ENCODE peak calls at places on chromosomes 2 and 18, in ten cellular contexts. One of them, this sample, is unnamed.

GRCh38 chr2:127154985-127155650 is 48.2 kb upstream of the BIN1 start:
- DNase-seq in fibroblast of mammary gland: peak; percentile 92
- DNase-seq in B cell: no peak
- DNase-seq in foreskin fibroblast: peak; percentile 73
- DNase-seq in tibial artery: peak; percentile 60
- DNase-seq in fibroblast of pulmonary artery: peak; percentile 60
- DNase-seq in Calu3: no peak
- DNase-seq in fibroblast of lung: peak; percentile 87
- DNase-seq in cardiac muscle cell: no peak
- DNase-seq in esophagus muscularis mucosa: no peak
- DNase-seq in this sample: peak; percentile 82

GRCh38 chr2:164069542-164069941 is 333.7 kb upstream of the FIGN start:
- DNase-seq in fibroblast of lung: no peak
- DNase-seq in cardiac muscle cell: no peak
- DNase-seq in fibroblast of pulmonary artery: no peak
- DNase-seq in fibroblast of mammary gland: no peak
- DNase-seq in B cell: no peak
- DNase-seq in tibial artery: no peak
- DNase-seq in foreskin fibroblast: no peak
- DNase-seq in esophagus muscularis mucosa: no peak
- DNase-seq in Calu3: no peak
- DNase-seq in this sample: peak; percentile 7

GRCh38 chr2:98807221-98807620 is 76.3 kb upstream of the MGAT4A start:
- DNase-seq in cardiac muscle cell: no peak
- DNase-seq in Calu3: no peak
- DNase-seq in tibial artery: no peak
- DNase-seq in fibroblast of mammary gland: no peak
- DNase-seq in esophagus muscularis mucosa: no peak
- DNase-seq in foreskin fibroblast: no peak
- DNase-seq in fibroblast of pulmonary artery: no peak
- DNase-seq in B cell: no peak
- DNase-seq in fibroblast of lung: no peak
- DNase-seq in this sample: no peak

GRCh38 chr2:96507957-96508520 is 2.9 kb upstream of the NEURL3 start:
- DNase-seq in foreskin fibroblast: peak; percentile 19
- DNase-seq in cardiac muscle cell: peak; percentile 84
- DNase-seq in fibroblast of lung: peak; percentile 28
- DNase-seq in tibial artery: peak; percentile 56
- DNase-seq in fibroblast of pulmonary artery: peak; percentile 47
- DNase-seq in esophagus muscularis mucosa: no peak
- DNase-seq in Calu3: peak; percentile 89
- DNase-seq in fibroblast of mammary gland: peak; percentile 33
- DNase-seq in B cell: peak; percentile 93
- DNase-seq in this sample: peak; percentile 36

GRCh38 chr2:23460228-23460627 is 75.2 kb downstream of the KLHL29 start:
- DNase-seq in tibial artery: no peak
- DNase-seq in fibroblast of pulmonary artery: peak; percentile 33
- DNase-seq in foreskin fibroblast: no peak
- DNase-seq in fibroblast of mammary gland: peak; percentile 58
- DNase-seq in Calu3: no peak
- DNase-seq in esophagus muscularis mucosa: no peak
- DNase-seq in B cell: no peak
- DNase-seq in fibroblast of lung: peak; percentile 48
- DNase-seq in cardiac muscle cell: no peak
- DNase-seq in this sample: peak; percentile 38

GRCh38 chr18:12891561-12891960 is 7.5 kb upstream of the PTPN2 start:
- DNase-seq in fibroblast of pulmonary artery: no peak
- DNase-seq in foreskin fibroblast: no peak
- DNase-seq in esophagus muscularis mucosa: no peak
- DNase-seq in tibial artery: no peak
- DNase-seq in cardiac muscle cell: no peak
- DNase-seq in Calu3: no peak
- DNase-seq in fibroblast of lung: no peak
- DNase-seq in B cell: no peak
- DNase-seq in fibroblast of mammary gland: no peak
- DNase-seq in this sample: no peak

GRCh38 chr2:91442246-91442905 is 2750.9 kb downstream of the RPIA start:
- DNase-seq in esophagus muscularis mucosa: peak; percentile 92
- DNase-seq in fibroblast of lung: no peak
- DNase-seq in B cell: peak; percentile 36
- DNase-seq in fibroblast of pulmonary artery: no peak
- DNase-seq in Calu3: no peak
- DNase-seq in fibroblast of mammary gland: no peak
- DNase-seq in foreskin fibroblast: no peak
- DNase-seq in tibial artery: peak; percentile 18
- DNase-seq in cardiac muscle cell: no peak
- DNase-seq in this sample: no peak

GRCh38 chr18:11293794-11294193 is 144.4 kb upstream of the PIEZO2 start:
- DNase-seq in Calu3: no peak
- DNase-seq in tibial artery: no peak
- DNase-seq in B cell: no peak
- DNase-seq in fibroblast of mammary gland: no peak
- DNase-seq in foreskin fibroblast: no peak
- DNase-seq in fibroblast of pulmonary artery: no peak
- DNase-seq in fibroblast of lung: no peak
- DNase-seq in cardiac muscle cell: no peak
- DNase-seq in esophagus muscularis mucosa: no peak
- DNase-seq in this sample: no peak

GRCh38 chr2:164186596-164186995 is 434.7 kb downstream of the GRB14 start:
- DNase-seq in fibroblast of lung: no peak
- DNase-seq in tibial artery: no peak
- DNase-seq in esophagus muscularis mucosa: no peak
- DNase-seq in B cell: no peak
- DNase-seq in fibroblast of mammary gland: no peak
- DNase-seq in cardiac muscle cell: no peak
- DNase-seq in foreskin fibroblast: no peak
- DNase-seq in Calu3: no peak
- DNase-seq in fibroblast of pulmonary artery: no peak
- DNase-seq in this sample: no peak

GRCh38 chr2:105644174-105644980 is 100.3 kb upstream of the NCK2 start:
- DNase-seq in esophagus muscularis mucosa: peak; percentile 74
- DNase-seq in Calu3: no peak
- DNase-seq in fibroblast of pulmonary artery: no peak
- DNase-seq in B cell: no peak
- DNase-seq in fibroblast of mammary gland: peak; percentile 39
- DNase-seq in tibial artery: no peak
- DNase-seq in cardiac muscle cell: no peak
- DNase-seq in fibroblast of lung: peak; percentile 13
- DNase-seq in foreskin fibroblast: peak; percentile 20
- DNase-seq in this sample: peak; percentile 63

GRCh38 chr2:12597555-12597954 is 119.2 kb upstream of the TRIB2 start:
- DNase-seq in esophagus muscularis mucosa: peak; percentile 31
- DNase-seq in fibroblast of mammary gland: no peak
- DNase-seq in fibroblast of pulmonary artery: no peak
- DNase-seq in cardiac muscle cell: no peak
- DNase-seq in foreskin fibroblast: no peak
- DNase-seq in B cell: no peak
- DNase-seq in tibial artery: no peak
- DNase-seq in fibroblast of lung: no peak
- DNase-seq in Calu3: no peak
- DNase-seq in this sample: no peak

GRCh38 chr18:51196811-51197660 is 445 bp downstream of the MEX3C start:
- DNase-seq in tibial artery: peak; percentile 47
- DNase-seq in B cell: peak; percentile 59
- DNase-seq in cardiac muscle cell: peak; percentile 55
- DNase-seq in fibroblast of mammary gland: peak; percentile 51
- DNase-seq in esophagus muscularis mucosa: no peak
- DNase-seq in foreskin fibroblast: peak; percentile 41
- DNase-seq in Calu3: peak; percentile 47
- DNase-seq in fibroblast of lung: peak; percentile 57
- DNase-seq in fibroblast of pulmonary artery: peak; percentile 54
- DNase-seq in this sample: peak; percentile 40

GRCh38 chr2:219299372-219299760 is 9.8 kb downstream of the PTPRN start:
- DNase-seq in fibroblast of lung: no peak
- DNase-seq in foreskin fibroblast: no peak
- DNase-seq in esophagus muscularis mucosa: no peak
- DNase-seq in fibroblast of mammary gland: no peak
- DNase-seq in B cell: no peak
- DNase-seq in cardiac muscle cell: no peak
- DNase-seq in tibial artery: no peak
- DNase-seq in fibroblast of pulmonary artery: no peak
- DNase-seq in Calu3: no peak
- DNase-seq in this sample: no peak

GRCh38 chr2:231383701-231384435 is 11.6 kb upstream of the B3GNT7 start:
- DNase-seq in B cell: no peak
- DNase-seq in fibroblast of mammary gland: no peak
- DNase-seq in fibroblast of lung: no peak
- DNase-seq in tibial artery: no peak
- DNase-seq in fibroblast of pulmonary artery: no peak
- DNase-seq in foreskin fibroblast: no peak
- DNase-seq in cardiac muscle cell: no peak
- DNase-seq in Calu3: no peak
- DNase-seq in esophagus muscularis mucosa: no peak
- DNase-seq in this sample: no peak

DNA sequence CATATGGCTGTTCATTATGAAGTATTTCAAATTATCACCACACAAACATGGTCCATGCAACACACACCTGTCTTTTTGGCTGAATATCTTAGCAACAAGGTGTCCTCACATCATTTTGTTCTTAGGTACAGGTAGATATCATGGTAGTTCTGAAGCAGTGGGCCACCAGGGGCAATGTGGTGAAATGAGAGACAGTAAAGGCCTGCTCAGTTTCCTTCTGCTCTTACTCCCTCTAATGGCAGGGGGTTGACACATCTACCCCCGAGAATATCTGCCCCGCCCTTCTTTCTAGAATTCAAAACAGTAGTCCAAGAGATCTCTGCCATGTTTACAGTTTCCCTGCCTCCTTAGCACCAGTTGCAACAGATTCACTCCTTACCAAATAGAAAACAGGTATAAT is 147.0 kb upstream of the KLHL14 start:
- DNase-seq in Calu3: peak; percentile 63
- DNase-seq in cardiac muscle cell: peak; percentile 84
- DNase-seq in foreskin fibroblast: no peak
- DNase-seq in fibroblast of pulmonary artery: peak; percentile 3
- DNase-seq in fibroblast of lung: no peak
- DNase-seq in tibial artery: no peak
- DNase-seq in B cell: peak; percentile 83
- DNase-seq in fibroblast of mammary gland: peak; percentile 56
- DNase-seq in esophagus muscularis mucosa: peak; percentile 45
- DNase-seq in this sample: no peak
- TF ChIP-seq CTCF in Calu3: peak; percentile 52
- TF ChIP-seq CTCF in cardiac muscle cell: peak; percentile 22
- TF ChIP-seq CTCF in foreskin fibroblast: no peak
- TF ChIP-seq CTCF in fibroblast of pulmonary artery: peak; percentile 24
- TF ChIP-seq CTCF in fibroblast of lung: peak; percentile 20
- TF ChIP-seq CTCF in tibial artery: no peak
- TF ChIP-seq CTCF in B cell: peak; percentile 97
- TF ChIP-seq CTCF in fibroblast of mammary gland: peak; percentile 62
- TF ChIP-seq CTCF in esophagus muscularis mucosa: no peak
- TF ChIP-seq CTCF in this sample: no peak

GRCh38 chr2:45610281-45611019 is 617 bp downstream of the SRBD1 start:
- DNase-seq in fibroblast of pulmonary artery: peak; percentile 75
- DNase-seq in fibroblast of lung: peak; percentile 74
- DNase-seq in Calu3: peak; percentile 56
- DNase-seq in esophagus muscularis mucosa: no peak
- DNase-seq in tibial artery: peak; percentile 62
- DNase-seq in B cell: peak; percentile 46
- DNase-seq in foreskin fibroblast: peak; percentile 47
- DNase-seq in fibroblast of mammary gland: peak; percentile 72
- DNase-seq in cardiac muscle cell: peak; percentile 80
- DNase-seq in this sample: peak; percentile 65
- TF ChIP-seq CTCF in fibroblast of pulmonary artery: peak; percentile 43
- TF ChIP-seq CTCF in fibroblast of lung: peak; percentile 54
- TF ChIP-seq CTCF in Calu3: no peak
- TF ChIP-seq CTCF in esophagus muscularis mucosa: peak; percentile 35
- TF ChIP-seq CTCF in tibial artery: peak; percentile 26
- TF ChIP-seq CTCF in B cell: no peak
- TF ChIP-seq CTCF in foreskin fibroblast: peak; percentile 32
- TF ChIP-seq CTCF in fibroblast of mammary gland: peak; percentile 46
- TF ChIP-seq CTCF in cardiac muscle cell: peak; percentile 44
- TF ChIP-seq CTCF in this sample: peak; percentile 30

GRCh38 chr2:172087780-172088244 is 2.5 kb downstream of the DLX1 start:
- DNase-seq in fibroblast of pulmonary artery: no peak
- DNase-seq in fibroblast of lung: no peak
- DNase-seq in tibial artery: no peak
- DNase-seq in esophagus muscularis mucosa: peak; percentile 75
- DNase-seq in fibroblast of mammary gland: no peak
- DNase-seq in cardiac muscle cell: no peak
- DNase-seq in Calu3: no peak
- DNase-seq in foreskin fibroblast: no peak
- DNase-seq in B cell: peak; percentile 24
- DNase-seq in this sample: no peak

GRCh38 chr2:172085460-172086159 is at the start of gene DLX1:
- DNase-seq in foreskin fibroblast: no peak
- DNase-seq in cardiac muscle cell: no peak
- DNase-seq in fibroblast of lung: no peak
- DNase-seq in tibial artery: no peak
- DNase-seq in B cell: peak; percentile 27
- DNase-seq in fibroblast of pulmonary artery: no peak
- DNase-seq in esophagus muscularis mucosa: no peak
- DNase-seq in fibroblast of mammary gland: no peak
- DNase-seq in Calu3: no peak
- DNase-seq in this sample: no peak

GRCh38 chr2:172087191-172087779 is 2.0 kb downstream of the DLX1 start:
- DNase-seq in B cell: no peak
- DNase-seq in fibroblast of pulmonary artery: no peak
- DNase-seq in cardiac muscle cell: no peak
- DNase-seq in Calu3: no peak
- DNase-seq in fibroblast of lung: no peak
- DNase-seq in fibroblast of mammary gland: no peak
- DNase-seq in tibial artery: no peak
- DNase-seq in esophagus muscularis mucosa: no peak
- DNase-seq in foreskin fibroblast: no peak
- DNase-seq in this sample: no peak

GRCh38 chr2:172084734-172085459 is 410 bp upstream of the DLX1 start:
- DNase-seq in foreskin fibroblast: peak; percentile 97
- DNase-seq in tibial artery: peak; percentile 69
- DNase-seq in fibroblast of pulmonary artery: peak; percentile 94
- DNase-seq in fibroblast of mammary gland: peak; percentile 94
- DNase-seq in esophagus muscularis mucosa: peak; percentile 91
- DNase-seq in B cell: peak; percentile 55
- DNase-seq in fibroblast of lung: peak; percentile 93
- DNase-seq in cardiac muscle cell: peak; percentile 90
- DNase-seq in Calu3: peak; percentile 85
- DNase-seq in this sample: peak; percentile 94

GRCh38 chr2:172086349-172087190 is 1.3 kb downstream of the DLX1 start:
- DNase-seq in fibroblast of pulmonary artery: no peak
- DNase-seq in foreskin fibroblast: no peak
- DNase-seq in esophagus muscularis mucosa: peak; percentile 89
- DNase-seq in cardiac muscle cell: peak; percentile 59
- DNase-seq in Calu3: peak; percentile 56
- DNase-seq in fibroblast of lung: no peak
- DNase-seq in tibial artery: no peak
- DNase-seq in B cell: peak; percentile 55
- DNase-seq in fibroblast of mammary gland: no peak
- DNase-seq in this sample: no peak
- TF ChIP-seq CTCF in fibroblast of pulmonary artery: peak; percentile 2
- TF ChIP-seq CTCF in foreskin fibroblast: no peak
- TF ChIP-seq CTCF in esophagus muscularis mucosa: no peak
- TF ChIP-seq CTCF in cardiac muscle cell: no peak
- TF ChIP-seq CTCF in Calu3: peak; percentile 36
- TF ChIP-seq CTCF in fibroblast of lung: no peak
- TF ChIP-seq CTCF in tibial artery: no peak
- TF ChIP-seq CTCF in B cell: no peak
- TF ChIP-seq CTCF in fibroblast of mammary gland: no peak
- TF ChIP-seq CTCF in this sample: no peak

DNA sequence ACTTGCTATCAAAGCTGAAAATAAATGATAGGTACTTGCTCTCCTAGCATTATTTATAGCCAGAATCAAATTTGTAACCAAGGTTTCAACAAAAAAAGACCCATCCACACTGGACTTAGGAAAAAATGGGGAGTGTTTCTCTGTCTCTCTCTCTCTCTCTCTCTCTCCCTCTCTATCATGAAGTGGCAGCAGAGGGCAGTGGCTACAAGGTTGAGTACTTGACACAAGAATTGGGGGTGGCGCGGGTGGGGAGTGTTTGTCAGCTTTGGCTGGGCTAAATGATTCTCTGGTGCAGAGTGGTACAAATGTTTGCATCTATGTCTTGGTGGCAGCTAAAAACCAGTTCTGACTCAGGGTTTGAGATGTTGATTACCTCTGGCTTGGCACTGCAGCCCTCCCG is 85.0 kb downstream of the RBM43 start:
- DNase-seq in B cell: no peak
- DNase-seq in foreskin fibroblast: no peak
- DNase-seq in Calu3: no peak
- DNase-seq in tibial artery: no peak
- DNase-seq in fibroblast of pulmonary artery: no peak
- DNase-seq in esophagus muscularis mucosa: no peak
- DNase-seq in fibroblast of mammary gland: no peak
- DNase-seq in fibroblast of lung: no peak
- DNase-seq in cardiac muscle cell: no peak
- DNase-seq in this sample: no peak
- TF ChIP-seq CTCF in B cell: no peak
- TF ChIP-seq CTCF in foreskin fibroblast: no peak
- TF ChIP-seq CTCF in Calu3: no peak
- TF ChIP-seq CTCF in tibial artery: no peak
- TF ChIP-seq CTCF in fibroblast of pulmonary artery: no peak
- TF ChIP-seq CTCF in esophagus muscularis mucosa: no peak
- TF ChIP-seq CTCF in fibroblast of mammary gland: no peak
- TF ChIP-seq CTCF in fibroblast of lung: no peak
- TF ChIP-seq CTCF in cardiac muscle cell: no peak
- TF ChIP-seq CTCF in this sample: no peak

This sample was measured in fibroblast of villous mesenchyme.